ENCODE peak calls at places on chromosomes 13 and 19, in six cellular contexts. B, L, I, G, K and A are unnamed samples.

GRCh38 chr13:98444381-98444780 is 132.5 kb downstream of the STK24 start:
- DNase-seq in B (peak), L (no peak), I (no peak), G (no peak), K (no peak), A (no peak)

GRCh38 chr13:73401769-73402168 is 343.0 kb downstream of the KLF5 start:
- DNase-seq in B (no peak), L (no peak), I (no peak), G (no peak), K (peak), A (no peak)

GRCh38 chr13:111179908-111180756 is 65.0 kb downstream of the ARHGEF7 start:
- DNase-seq in B (no peak), L (no peak), I (no peak), G (no peak), K (no peak), A (no peak)

GRCh38 chr13:36788276-36788675 is 30.7 kb upstream of the RFXAP start:
- DNase-seq in B (no peak), L (no peak), I (no peak), G (no peak), K (no peak), A (peak)

GRCh38 chr13:32902898-32903297 is 113.3 kb upstream of the KL start:
- DNase-seq in B (peak), L (no peak), I (no peak), G (peak), K (peak), A (peak)

GRCh38 chr19:45547211-45547770 is 37.3 kb downstream of the OPA3 start:
- DNase-seq in B (no peak), L (no peak), I (no peak), G (no peak), K (no peak), A (no peak)

GRCh38 chr19:53432088-53432661 is 391 bp downstream of the ZNF761 start:
- DNase-seq in B (peak), L (no peak), I (peak), G (peak), K (peak), A (peak)

GRCh38 chr13:102401755-102402154 is at the start of gene FGF14:
- DNase-seq in B (no peak), L (no peak), I (no peak), G (no peak), K (no peak), A (no peak)

GRCh38 chr13:110676511-110677204 is 29.3 kb downstream of the CARS2 start:
- DNase-seq in B (no peak), L (peak), I (no peak), G (no peak), K (no peak), A (no peak)

GRCh38 chr13:89490661-89491060 is 1819.5 kb downstream of the SLITRK5 start:
- DNase-seq in B (no peak), L (no peak), I (no peak), G (no peak), K (no peak), A (no peak)

GRCh38 chr13:114108141-114108761 is 24.2 kb downstream of the RASA3 start:
- DNase-seq in B (peak), L (no peak), I (no peak), G (no peak), K (no peak), A (no peak)

GRCh38 chr13:44906758-44907157 is 82.5 kb downstream of the NUFIP1 start:
- DNase-seq in B (no peak), L (no peak), I (no peak), G (peak), K (no peak), A (peak)

GRCh38 chr13:109840201-109840892 is 54.0 kb upstream of the IRS2 start:
- DNase-seq in B (no peak), L (no peak), I (no peak), G (no peak), K (peak), A (peak)

GRCh38 chr19:751501-752341 is 809 bp downstream of the MISP start:
- DNase-seq in B (peak), L (no peak), I (no peak), G (peak), K (peak), A (peak)

GRCh38 chr19:7811989-7812388 is 18.0 kb upstream of the EVI5L start:
- DNase-seq in B (no peak), L (no peak), I (no peak), G (no peak), K (no peak), A (no peak)

GRCh38 chr19:49149652-49150105 is 5.5 kb downstream of the HRC start:
- DNase-seq in B (peak), L (no peak), I (peak), G (peak), K (peak), A (peak)